ENCODE peak calls at places on chromosomes 1 and 21, in ten cellular contexts. Z, Q, I, F, T, X, M, W, K and U are unnamed samples.

GRCh38 chr1:20654104-20654690 is 7.0 kb downstream of the DDOST start:
- DNase-seq in Z (no peak), Q (no peak), I (no peak), F (no peak), T (no peak), X (no peak), M (no peak), W (no peak), K (no peak), U (peak)

GRCh38 chr1:89939059-89939570 is 55.8 kb upstream of the ZNF326 start:
- DNase-seq in Z (no peak), Q (no peak), I (no peak), F (no peak), T (no peak), X (no peak), M (no peak), W (no peak), K (no peak), U (no peak)

GRCh38 chr1:206796984-206797402 is 24.7 kb upstream of the IL10 start:
- DNase-seq in Z (no peak), Q (no peak), I (no peak), F (no peak), T (no peak), X (no peak), M (no peak), W (no peak), K (no peak), U (no peak)

GRCh38 chr21:44428281-44428942 is 26.9 kb upstream of the LRRC3 start:
- DNase-seq in Z (peak), Q (peak), I (no peak), F (no peak), T (no peak), X (no peak), M (no peak), W (peak), K (peak), U (peak)

GRCh38 chr1:3890389-3891328 is 9.4 kb downstream of the C1orf174 start:
- DNase-seq in Z (no peak), Q (no peak), I (no peak), F (no peak), T (no peak), X (no peak), M (no peak), W (peak), K (no peak), U (no peak)

GRCh38 chr1:205298191-205298994 is 23.2 kb downstream of the NUAK2 start:
- DNase-seq in Z (no peak), Q (no peak), I (peak), F (no peak), T (no peak), X (no peak), M (peak), W (no peak), K (no peak), U (no peak)

GRCh38 chr1:91021686-91022517 is at the start of gene ZNF644:
- DNase-seq in Z (peak), Q (peak), I (peak), F (peak), T (peak), X (peak), M (peak), W (peak), K (peak), U (peak)

GRCh38 chr1:167627865-167628641 is 2.0 kb upstream of the RCSD1 start:
- DNase-seq in Z (no peak), Q (peak), I (no peak), F (peak), T (no peak), X (no peak), M (no peak), W (peak), K (peak), U (no peak)

GRCh38 chr1:61078611-61079010 is 3.8 kb upstream of the NFIA start:
- DNase-seq in Z (no peak), Q (no peak), I (peak), F (no peak), T (no peak), X (no peak), M (no peak), W (no peak), K (no peak), U (no peak)

GRCh38 chr1:7441442-7441841 is 329.7 kb upstream of the VAMP3 start:
- DNase-seq in Z (no peak), Q (no peak), I (no peak), F (no peak), T (no peak), X (no peak), M (no peak), W (peak), K (no peak), U (no peak)

GRCh38 chr21:45152265-45152746 is 77.9 kb downstream of the ADARB1 start:
- DNase-seq in Z (no peak), Q (peak), I (no peak), F (peak), T (peak), X (peak), M (no peak), W (peak), K (peak), U (peak)

GRCh38 chr1:19762175-19762779 is 37.4 kb downstream of the TMCO4 start:
- DNase-seq in Z (peak), Q (peak), I (peak), F (peak), T (no peak), X (no peak), M (peak), W (no peak), K (peak), U (no peak)

GRCh38 chr1:3464649-3465025 is 10.2 kb downstream of the ARHGEF16 start:
- DNase-seq in Z (no peak), Q (no peak), I (no peak), F (no peak), T (no peak), X (no peak), M (no peak), W (peak), K (no peak), U (peak)

GRCh38 chr1:87167855-87168630 is 160.6 kb upstream of the LMO4 start:
- DNase-seq in Z (no peak), Q (no peak), I (no peak), F (no peak), T (no peak), X (no peak), M (no peak), W (no peak), K (no peak), U (no peak)

GRCh38 chr21:33975548-33976081 is 60.0 kb upstream of the ATP5PO start:
- DNase-seq in Z (no peak), Q (no peak), I (no peak), F (peak), T (peak), X (no peak), M (no peak), W (no peak), K (peak), U (no peak)

GRCh38 chr1:115492880-115493279 is 148.9 kb upstream of the VANGL1 start:
- DNase-seq in Z (no peak), Q (no peak), I (no peak), F (no peak), T (no peak), X (no peak), M (no peak), W (no peak), K (no peak), U (no peak)

GRCh38 chr1:37926061-37926924 is 20.6 kb downstream of the INPP5B start:
- DNase-seq in Z (no peak), Q (no peak), I (no peak), F (no peak), T (no peak), X (no peak), M (no peak), W (no peak), K (no peak), U (no peak)

GRCh38 chr1:18899363-18900049 is 2.8 kb downstream of the ALDH4A1 start:
- DNase-seq in Z (no peak), Q (no peak), I (no peak), F (no peak), T (no peak), X (no peak), M (no peak), W (no peak), K (no peak), U (no peak)

DNA sequence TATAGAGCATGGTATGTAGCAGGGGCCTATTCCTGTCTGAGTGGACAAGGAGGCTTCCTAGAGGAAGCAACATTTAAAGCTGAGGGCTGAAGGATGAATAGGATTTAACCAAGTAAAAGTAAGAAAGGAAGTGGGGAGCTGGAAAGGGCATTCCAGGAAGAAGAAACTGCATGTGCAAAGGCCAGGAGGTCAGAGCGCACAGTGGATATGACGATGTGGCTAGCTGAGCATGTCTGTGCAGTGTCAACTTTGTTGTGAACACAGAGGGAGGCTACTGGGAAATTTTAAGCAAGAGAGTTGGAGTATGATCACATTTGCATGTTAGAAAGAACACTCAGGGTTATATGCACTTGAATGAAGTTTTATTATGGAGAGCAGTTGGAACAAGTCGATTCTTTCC is 28.6 kb upstream of the JUN start:
- DNase-seq in Z (no peak), Q (no peak), I (peak), F (no peak), T (no peak), X (no peak), M (no peak), W (no peak), K (no peak), U (no peak)
- TF ChIP-seq POLR2AphosphoS5 in Z (no peak), Q (peak), I (no peak), F (no peak), T (no peak), X (no peak), M (no peak), W (no peak), K (no peak), U (no peak)

GRCh38 chr1:17143760-17144159 is 24.5 kb upstream of the PADI2 start:
- DNase-seq in Z (no peak), Q (no peak), I (no peak), F (no peak), T (no peak), X (no peak), M (no peak), W (no peak), K (no peak), U (no peak)

GRCh38 chr1:17140279-17140678 is 21.0 kb upstream of the PADI2 start:
- DNase-seq in Z (no peak), Q (no peak), I (no peak), F (no peak), T (no peak), X (no peak), M (no peak), W (no peak), K (no peak), U (no peak)

GRCh38 chr1:17139637-17140036 is 20.4 kb upstream of the PADI2 start:
- DNase-seq in Z (no peak), Q (no peak), I (no peak), F (no peak), T (no peak), X (no peak), M (no peak), W (no peak), K (no peak), U (no peak)

GRCh38 chr1:17137441-17137840 is 18.2 kb upstream of the PADI2 start:
- DNase-seq in Z (no peak), Q (no peak), I (no peak), F (no peak), T (no peak), X (no peak), M (no peak), W (no peak), K (no peak), U (no peak)

GRCh38 chr1:17141441-17142197 is 22.4 kb upstream of the PADI2 start:
- DNase-seq in Z (no peak), Q (no peak), I (no peak), F (no peak), T (no peak), X (no peak), M (no peak), W (no peak), K (no peak), U (no peak)
- TF ChIP-seq POLR2AphosphoS5 in Z (no peak), Q (no peak), I (no peak), F (no peak), T (no peak), X (no peak), M (no peak), W (no peak), K (no peak), U (no peak)

GRCh38 chr1:216710598-216711333 is 12.5 kb downstream of the ESRRG start:
- DNase-seq in Z (no peak), Q (no peak), I (no peak), F (no peak), T (no peak), X (no peak), M (no peak), W (no peak), K (no peak), U (no peak)

GRCh38 chr1:216710042-216710441 is 13.2 kb downstream of the ESRRG start:
- DNase-seq in Z (no peak), Q (no peak), I (no peak), F (no peak), T (no peak), X (no peak), M (no peak), W (no peak), K (no peak), U (no peak)

DNA sequence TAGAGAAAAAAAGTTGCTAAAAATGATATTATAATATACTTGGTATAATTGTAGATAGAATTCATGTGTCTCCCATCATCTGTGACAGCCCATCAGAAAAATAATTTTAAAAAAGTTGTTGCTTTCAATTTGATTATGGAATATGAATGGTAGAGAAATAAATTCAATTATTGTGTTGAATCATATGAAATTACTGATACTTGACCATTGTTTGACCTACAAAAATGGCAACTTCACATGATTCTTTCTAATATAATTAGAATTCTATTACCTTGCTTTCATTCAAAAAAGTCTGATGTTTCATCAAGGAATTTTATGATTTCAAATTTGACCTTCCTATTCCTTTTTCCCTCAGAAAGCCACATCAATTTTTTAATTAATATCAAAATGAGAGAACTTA is 11.5 kb downstream of the ESRRG start:
- DNase-seq in Z (no peak), Q (no peak), I (no peak), F (no peak), T (no peak), X (no peak), M (no peak), W (no peak), K (no peak), U (no peak)
- TF ChIP-seq POLR2AphosphoS5 in Z (no peak), Q (no peak), I (no peak), F (no peak), T (no peak), X (no peak), M (no peak), W (no peak), K (no peak), U (no peak)

DNA sequence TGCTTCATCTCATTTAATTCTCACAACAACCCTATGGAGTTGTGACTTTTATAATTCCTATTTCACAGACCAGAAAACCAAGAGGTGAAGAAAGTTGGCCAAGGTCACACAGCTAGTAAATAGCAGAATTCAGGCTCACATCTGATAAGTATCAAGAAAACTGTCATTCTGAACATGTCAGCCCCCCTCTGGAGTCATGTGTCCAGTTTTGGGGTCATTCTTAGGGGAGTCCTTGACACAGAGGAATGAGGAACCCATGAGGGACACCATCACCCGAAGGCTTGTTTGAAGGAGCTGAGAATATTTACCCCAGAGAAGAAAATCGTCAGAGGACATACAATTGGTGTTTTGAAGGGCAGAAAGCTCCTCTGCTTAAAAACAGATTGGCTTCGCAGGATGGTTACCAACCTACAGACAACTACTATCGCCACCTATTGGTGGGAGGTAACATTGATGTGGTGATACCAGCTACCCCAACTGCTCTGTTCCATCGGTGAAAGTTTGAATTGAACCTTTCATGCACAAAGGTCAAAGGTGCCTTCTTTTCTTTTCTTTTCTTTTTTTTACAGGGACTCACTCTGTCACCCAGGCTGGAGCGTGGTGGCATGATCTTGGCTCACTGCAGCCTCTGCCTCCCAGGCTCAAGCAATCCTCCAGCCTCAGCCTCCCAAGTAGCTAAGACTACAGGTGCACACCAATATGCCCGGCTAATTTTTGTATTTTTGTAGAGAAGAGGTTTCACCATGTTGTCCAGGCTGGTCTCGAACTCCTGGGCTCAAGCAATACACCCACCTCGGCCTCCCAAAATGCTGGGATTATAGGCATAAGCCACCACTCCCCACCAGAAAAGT is 31.3 kb downstream of the NCMAP start:
- DNase-seq in Z (peak), Q (peak), I (peak), F (peak), T (no peak), X (peak), M (peak), W (no peak), K (peak), U (no peak)
- TF ChIP-seq POLR2AphosphoS5 in Z (no peak), Q (no peak), I (no peak), F (no peak), T (no peak), X (no peak), M (no peak), W (no peak), K (no peak), U (no peak)

DNA sequence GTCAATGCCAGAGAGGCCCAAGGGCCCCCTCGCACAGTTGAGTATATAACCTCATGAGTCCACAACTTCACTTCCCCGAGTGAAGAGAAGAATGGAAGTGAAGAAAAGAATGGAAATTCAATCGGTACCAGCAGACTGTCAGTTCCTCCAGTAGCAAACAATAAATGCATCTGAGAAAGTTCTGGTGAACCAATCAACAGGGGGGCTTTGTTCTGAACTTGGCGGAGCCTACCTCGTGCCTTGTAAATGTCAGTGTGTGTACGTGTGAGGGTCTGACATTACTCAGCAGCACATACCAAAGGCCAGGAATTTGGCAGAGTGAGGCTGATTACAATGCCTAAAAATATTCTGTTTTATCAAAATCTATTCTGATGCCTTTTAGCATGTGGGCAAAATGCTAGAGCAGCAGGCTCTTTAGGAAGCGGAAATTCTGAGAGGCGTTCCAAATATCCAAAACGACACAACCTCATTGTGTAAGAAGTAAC is 238.5 kb downstream of the LTN1 start:
- DNase-seq in Z (no peak), Q (no peak), I (no peak), F (no peak), T (no peak), X (no peak), M (no peak), W (no peak), K (peak), U (peak)
- TF ChIP-seq POLR2AphosphoS5 in Z (peak), Q (peak), I (no peak), F (no peak), T (no peak), X (no peak), M (no peak), W (peak), K (no peak), U (peak)

GRCh38 chr1:161192476-161193465 is 6.1 kb downstream of the ADAMTS4 start:
- DNase-seq in Z (peak), Q (peak), I (peak), F (peak), T (no peak), X (no peak), M (no peak), W (peak), K (peak), U (peak)
- TF ChIP-seq POLR2AphosphoS5 in Z (no peak), Q (no peak), I (no peak), F (no peak), T (no peak), X (no peak), M (no peak), W (peak), K (no peak), U (peak)

GRCh38 chr1:179929955-179930798 is 24.4 kb upstream of the CEP350 start:
- DNase-seq in Z (no peak), Q (no peak), I (peak), F (no peak), T (no peak), X (no peak), M (no peak), W (no peak), K (no peak), U (no peak)
- TF ChIP-seq POLR2AphosphoS5 in Z (no peak), Q (no peak), I (no peak), F (no peak), T (no peak), X (no peak), M (no peak), W (no peak), K (no peak), U (no peak)

DNA sequence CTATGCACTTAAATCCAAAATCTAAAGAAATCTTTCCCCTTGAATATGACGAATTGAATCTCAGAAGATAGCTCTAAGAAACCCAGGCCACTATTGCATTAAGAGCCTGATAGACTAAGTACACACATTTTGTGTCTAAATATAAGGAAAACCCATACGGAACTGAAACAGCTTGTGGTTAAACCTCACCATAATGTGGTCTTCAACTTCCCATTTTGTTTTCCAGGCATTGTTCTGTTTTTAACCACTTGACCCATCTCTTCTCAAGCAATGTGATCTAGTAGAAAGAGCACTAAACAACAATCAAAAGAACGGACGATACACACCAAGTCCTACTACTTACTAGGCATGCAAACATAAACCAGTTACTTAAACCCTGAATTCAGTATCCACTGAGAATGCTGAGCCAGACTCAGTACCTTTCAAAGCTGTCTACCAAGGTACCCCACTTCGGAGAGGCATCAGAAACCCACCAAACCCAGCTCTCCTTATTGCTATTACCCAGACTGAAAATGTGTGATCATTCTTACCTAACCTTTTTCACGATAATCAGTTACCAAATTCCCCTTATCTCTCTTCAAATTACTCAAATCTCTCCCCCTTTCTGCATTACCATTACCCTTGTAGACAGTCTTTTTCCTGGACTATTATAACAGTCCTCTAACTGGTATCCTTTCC is 12.8 kb downstream of the OTUD7B start:
- DNase-seq in Z (no peak), Q (no peak), I (no peak), F (no peak), T (no peak), X (no peak), M (no peak), W (no peak), K (no peak), U (no peak)
- TF ChIP-seq POLR2AphosphoS5 in Z (no peak), Q (no peak), I (no peak), F (no peak), T (no peak), X (no peak), M (no peak), W (no peak), K (no peak), U (no peak)